ENCODE peak calls at places on chromosomes 2 and 18, in six cellular contexts. B is sigmoid colon, D is Caki2, T is posterior cingulate gyrus, Z is AG09319, W is small intestine. O is an unnamed sample.

GRCh38 chr2:48365476-48365875 is 164.5 kb upstream of the STON1 start:
- DNase-seq in B (no peak), D (no peak), T (no peak), Z (no peak), W (no peak), O (no peak)

GRCh38 chr18:9419956-9420631 is 55.2 kb upstream of the RALBP1 start:
- DNase-seq in B (peak), D (peak), T (no peak), Z (no peak), W (no peak), O (no peak)

GRCh38 chr2:199366406-199366805 is 91.3 kb downstream of the SATB2 start:
- DNase-seq in B (no peak), D (no peak), T (no peak), Z (no peak), W (peak), O (no peak)

GRCh38 chr18:48076461-48076860 is 146.0 kb upstream of the SMAD2 start:
- DNase-seq in B (no peak), D (no peak), T (no peak), Z (no peak), W (no peak), O (no peak)

GRCh38 chr2:186422226-186422625 is 63.8 kb upstream of the ZC3H15 start:
- DNase-seq in B (no peak), D (no peak), T (no peak), Z (peak), W (no peak), O (no peak)

GRCh38 chr18:2588666-2589344 is 17.4 kb downstream of the NDC80 start:
- DNase-seq in B (no peak), D (no peak), T (no peak), Z (no peak), W (no peak), O (no peak)

GRCh38 chr2:200135082-200135481 is 171.4 kb upstream of the SPATS2L start:
- DNase-seq in B (no peak), D (no peak), T (no peak), Z (no peak), W (no peak), O (no peak)

GRCh38 chr2:30190637-30191036 is 40.7 kb upstream of the LBH start:
- DNase-seq in B (peak), D (no peak), T (no peak), Z (no peak), W (no peak), O (no peak)

GRCh38 chr2:3738454-3738853 is 35.1 kb downstream of the DCDC2C start:
- DNase-seq in B (no peak), D (peak), T (no peak), Z (no peak), W (no peak), O (no peak)

GRCh38 chr2:27245620-27246019 is 17.2 kb downstream of the SLC30A3 start:
- DNase-seq in B (no peak), D (no peak), T (no peak), Z (no peak), W (no peak), O (no peak)

GRCh38 chr2:15010346-15010745 is 377.8 kb downstream of the LRATD1 start:
- DNase-seq in B (no peak), D (no peak), T (no peak), Z (no peak), W (no peak), O (no peak)

GRCh38 chr2:114442545-114442944 is at the start of gene DPP10:
- DNase-seq in B (no peak), D (peak), T (no peak), Z (no peak), W (peak), O (no peak)

GRCh38 chr2:117714110-117714509 is 100.4 kb upstream of the DDX18 start:
- DNase-seq in B (no peak), D (no peak), T (no peak), Z (no peak), W (no peak), O (no peak)

GRCh38 chr2:136727973-136728699 is 37.2 kb upstream of the THSD7B start:
- DNase-seq in B (no peak), D (no peak), T (no peak), Z (no peak), W (no peak), O (no peak)

GRCh38 chr2:216179015-216179414 is 69.9 kb downstream of the XRCC5 start:
- DNase-seq in B (no peak), D (no peak), T (no peak), Z (no peak), W (no peak), O (no peak)

GRCh38 chr2:165725421-165725820 is 68.6 kb downstream of the GALNT3 start:
- DNase-seq in B (no peak), D (no peak), T (no peak), Z (no peak), W (no peak), O (no peak)

GRCh38 chr2:169999041-169999440 is 171.8 kb downstream of the UBR3 start:
- DNase-seq in B (no peak), D (no peak), T (no peak), Z (no peak), W (no peak), O (no peak)

GRCh38 chr2:241814571-241815476 is 5.8 kb downstream of the NEU4 start:
- DNase-seq in B (peak), D (no peak), T (no peak), Z (no peak), W (no peak), O (no peak)

GRCh38 chr2:120228503-120228902 is 5.3 kb upstream of the TMEM185B start:
- DNase-seq in B (peak), D (no peak), T (no peak), Z (no peak), W (no peak), O (no peak)

GRCh38 chr2:208725280-208725679 is 318.7 kb downstream of the PTH2R start:
- DNase-seq in B (no peak), D (no peak), T (no peak), Z (no peak), W (no peak), O (no peak)

GRCh38 chr2:46518848-46519247 is 39.5 kb downstream of the TMEM247 start:
- DNase-seq in B (peak), D (no peak), T (no peak), Z (no peak), W (no peak), O (no peak)

GRCh38 chr2:42331569-42332284 is 29.3 kb downstream of the COX7A2L start:
- DNase-seq in B (no peak), D (no peak), T (no peak), Z (no peak), W (no peak), O (no peak)

GRCh38 chr2:135271006-135271405 is 218.9 kb downstream of the RAB3GAP1 start:
- DNase-seq in B (no peak), D (no peak), T (no peak), Z (no peak), W (no peak), O (no peak)

GRCh38 chr2:202681688-202682205 is 47.0 kb downstream of the FAM117B start:
- DNase-seq in B (no peak), D (no peak), T (no peak), Z (no peak), W (no peak), O (no peak)

GRCh38 chr18:3395466-3395865 is 54.5 kb upstream of the TGIF1 start:
- DNase-seq in B (no peak), D (no peak), T (no peak), Z (no peak), W (no peak), O (no peak)

GRCh38 chr18:47877892-47878291 is 52.6 kb downstream of the SMAD2 start:
- DNase-seq in B (no peak), D (no peak), T (no peak), Z (no peak), W (no peak), O (no peak)

GRCh38 chr2:166365803-166366420 is 9.8 kb downstream of the SCN9A start:
- DNase-seq in B (no peak), D (no peak), T (no peak), Z (no peak), W (no peak), O (no peak)

GRCh38 chr2:174787485-174788205 is 23.4 kb upstream of the CHRNA1 start:
- DNase-seq in B (no peak), D (peak), T (peak), Z (peak), W (no peak), O (no peak)

GRCh38 chr2:85330839-85331636 is 3.2 kb upstream of the TGOLN2 start:
- DNase-seq in B (no peak), D (no peak), T (no peak), Z (no peak), W (no peak), O (no peak)

GRCh38 chr2:36355157-36355889 is at the start of gene CRIM1:
- DNase-seq in B (peak), D (peak), T (peak), Z (peak), W (peak), O (peak)

GRCh38 chr2:240412211-240412830 is 23.1 kb upstream of the GPC1 start:
- DNase-seq in B (peak), D (no peak), T (no peak), Z (no peak), W (no peak), O (no peak)

GRCh38 chr18:13549879-13550231 is 176.5 kb downstream of the FAM210A start:
- DNase-seq in B (no peak), D (no peak), T (no peak), Z (no peak), W (no peak), O (no peak)

GRCh38 chr18:53935803-53936202 is 288.7 kb downstream of the MBD2 start:
- DNase-seq in B (no peak), D (no peak), T (no peak), Z (no peak), W (no peak), O (no peak)

GRCh38 chr2:8229546-8229986 is 452.3 kb upstream of the ID2 start:
- DNase-seq in B (peak), D (peak), T (no peak), Z (peak), W (peak), O (no peak)

GRCh38 chr2:15354596-15355359 is 206.4 kb downstream of the NBAS start:
- DNase-seq in B (no peak), D (no peak), T (no peak), Z (no peak), W (no peak), O (no peak)